ENCODE peak calls at places on chromosome 14, in ten cellular contexts. B is activated gamma-delta T cell treated with Interleukin-2 at 50 U/mL for 16 hours; L is AG10803; Y is GM12878; W is activated effector memory CD4-positive, alpha-beta T cell treated with Interleukin-2 at 50 U/mL for 16 hours; K is head of caudate nucleus; H is activated CD4-positive, CD25-positive, alpha-beta regulatory T cell; U is CMK; E is gastrocnemius medialis; S is hypothalamus. O is an unnamed sample.

GRCh38 chr14:63770187-63770807 is 42.4 kb upstream of the SGPP1 start:
- DNase-seq in B (peak), H (peak), W (peak), L (peak), Y (no peak), K (no peak), E (no peak), S (no peak), U (no peak), O (no peak)

GRCh38 chr14:90419200-90419599 is 22.4 kb downstream of the CALM1 start:
- DNase-seq in S (no peak), E (no peak), W (no peak), L (peak), B (no peak), K (peak), H (no peak), Y (no peak), U (no peak), O (peak)

GRCh38 chr14:48398675-48399282 is 723.4 kb upstream of the MDGA2 start:
- DNase-seq in L (peak), W (no peak), S (no peak), E (no peak), H (no peak), U (peak), K (no peak), B (no peak), Y (no peak), O (no peak)

GRCh38 chr14:103393687-103394626 is 8.7 kb downstream of the MARK3 start:
- DNase-seq in B (no peak), W (no peak), S (no peak), L (peak), E (peak), K (no peak), H (no peak), Y (no peak), U (peak), O (no peak)

GRCh38 chr14:102805454-102805891 is 28.2 kb downstream of the TRAF3 start:
- DNase-seq in K (no peak), U (no peak), H (no peak), W (peak), B (peak), Y (no peak), E (no peak), L (peak), S (no peak), O (no peak)

GRCh38 chr14:69048456-69048855 is 69.4 kb upstream of the ACTN1 start:
- DNase-seq in S (no peak), H (peak), U (no peak), L (no peak), W (no peak), E (no peak), Y (no peak), B (no peak), K (no peak), O (no peak)

GRCh38 chr14:95055318-95055717 is 102.0 kb downstream of the DICER1 start:
- DNase-seq in Y (no peak), B (no peak), E (no peak), W (no peak), H (no peak), L (no peak), S (no peak), K (no peak), U (no peak), O (no peak)

GRCh38 chr14:74161526-74162158 is 76.9 kb downstream of the LIN52 start:
- DNase-seq in W (no peak), E (no peak), U (no peak), K (no peak), B (no peak), S (no peak), Y (no peak), H (no peak), L (no peak), O (no peak)

GRCh38 chr14:43479751-43480150 is 1027.3 kb downstream of the FSCB start:
- DNase-seq in L (no peak), K (no peak), E (no peak), W (no peak), H (no peak), U (no peak), B (no peak), S (no peak), Y (no peak), O (no peak)

GRCh38 chr14:33568935-33569579 is 381.8 kb downstream of the EGLN3 start:
- DNase-seq in B (no peak), L (no peak), S (no peak), Y (no peak), E (no peak), H (no peak), W (no peak), U (no peak), K (no peak), O (no peak)

GRCh38 chr14:52253503-52253902 is 14.0 kb upstream of the PTGDR start:
- DNase-seq in W (no peak), L (no peak), S (no peak), E (no peak), B (no peak), K (no peak), Y (no peak), H (no peak), U (no peak), O (no peak)

GRCh38 chr14:72515779-72516770 is 377.8 kb downstream of the DPF3 start:
- DNase-seq in L (peak), K (no peak), E (no peak), W (no peak), S (no peak), H (no peak), B (no peak), Y (no peak), U (no peak), O (no peak)

GRCh38 chr14:42911642-42912041 is 1305.0 kb downstream of the LRFN5 start:
- DNase-seq in E (no peak), B (no peak), L (no peak), Y (no peak), S (no peak), K (no peak), W (no peak), H (no peak), U (no peak), O (no peak)

GRCh38 chr14:94969766-94970165 is 187.6 kb downstream of the DICER1 start:
- DNase-seq in W (no peak), K (no peak), U (no peak), H (no peak), L (no peak), Y (no peak), E (no peak), B (no peak), S (no peak), O (peak)

GRCh38 chr14:71403673-71404072 is 496.4 kb downstream of the PCNX1 start:
- DNase-seq in Y (peak), L (no peak), W (no peak), K (no peak), B (no peak), H (no peak), E (no peak), U (no peak), S (no peak), O (no peak)

GRCh38 chr14:64857979-64858740 is 21.5 kb downstream of the SPTB start:
- DNase-seq in B (no peak), E (no peak), S (no peak), Y (no peak), W (no peak), L (no peak), H (no peak), K (no peak), U (no peak), O (no peak)

GRCh38 chr14:66379116-66379515 is 107.1 kb upstream of the CCDC196 start:
- DNase-seq in Y (no peak), K (no peak), L (no peak), E (no peak), H (no peak), B (no peak), S (no peak), U (no peak), W (no peak), O (no peak)

GRCh38 chr14:33118653-33119052 is 180.0 kb downstream of the NPAS3 start:
- DNase-seq in L (no peak), B (no peak), W (no peak), H (no peak), K (no peak), S (no peak), U (no peak), Y (no peak), E (no peak), O (no peak)

GRCh38 chr14:101501858-101502615 is 59.3 kb upstream of the DIO3 start:
- DNase-seq in L (no peak), E (no peak), Y (no peak), H (no peak), U (no peak), B (no peak), S (no peak), W (no peak), K (peak), O (no peak)